ENCODE peak calls at places on chromosomes 6 and 20, in five cellular contexts. One of them, this sample, is unnamed.

GRCh38 chr20:53517146-53517545 is 76.5 kb downstream of the ZNF217 start:
- DNase-seq in dorsolateral prefrontal cortex: no peak
- DNase-seq in fibroblast of pulmonary artery: no peak
- DNase-seq in fibroblast of lung: no peak
- DNase-seq in psoas muscle: no peak
- DNase-seq in this sample: peak

GRCh38 chr20:52102559-52102958 is 89.0 kb downstream of the ZFP64 start:
- DNase-seq in psoas muscle: no peak
- DNase-seq in fibroblast of lung: no peak
- DNase-seq in fibroblast of pulmonary artery: no peak
- DNase-seq in dorsolateral prefrontal cortex: no peak
- DNase-seq in this sample: no peak

GRCh38 chr20:41553142-41553879 is 64.9 kb downstream of the CHD6 start:
- DNase-seq in dorsolateral prefrontal cortex: no peak
- DNase-seq in fibroblast of pulmonary artery: no peak
- DNase-seq in psoas muscle: no peak
- DNase-seq in fibroblast of lung: no peak
- DNase-seq in this sample: no peak

GRCh38 chr6:42627674-42628073 is 63.8 kb downstream of the UBR2 start:
- DNase-seq in dorsolateral prefrontal cortex: no peak
- DNase-seq in fibroblast of lung: peak
- DNase-seq in psoas muscle: no peak
- DNase-seq in fibroblast of pulmonary artery: peak
- DNase-seq in this sample: no peak

GRCh38 chr6:23523771-23524170 is 602.2 kb upstream of the NRSN1 start:
- DNase-seq in fibroblast of pulmonary artery: no peak
- DNase-seq in psoas muscle: no peak
- DNase-seq in dorsolateral prefrontal cortex: no peak
- DNase-seq in fibroblast of lung: no peak
- DNase-seq in this sample: no peak

GRCh38 chr20:3808141-3808479 is 12.0 kb downstream of the CDC25B start:
- DNase-seq in fibroblast of pulmonary artery: peak
- DNase-seq in dorsolateral prefrontal cortex: peak
- DNase-seq in fibroblast of lung: peak
- DNase-seq in psoas muscle: peak
- DNase-seq in this sample: peak

GRCh38 chr20:50301712-50302111 is 111.1 kb downstream of the CEBPB start:
- DNase-seq in dorsolateral prefrontal cortex: no peak
- DNase-seq in fibroblast of lung: no peak
- DNase-seq in fibroblast of pulmonary artery: no peak
- DNase-seq in psoas muscle: no peak
- DNase-seq in this sample: no peak

GRCh38 chr20:40325006-40325563 is 364.0 kb downstream of the MAFB start:
- DNase-seq in dorsolateral prefrontal cortex: no peak
- DNase-seq in fibroblast of pulmonary artery: no peak
- DNase-seq in psoas muscle: no peak
- DNase-seq in fibroblast of lung: no peak
- DNase-seq in this sample: no peak

GRCh38 chr20:16410626-16411025 is 162.6 kb downstream of the KIF16B start:
- DNase-seq in psoas muscle: no peak
- DNase-seq in fibroblast of pulmonary artery: no peak
- DNase-seq in fibroblast of lung: no peak
- DNase-seq in dorsolateral prefrontal cortex: no peak
- DNase-seq in this sample: no peak

GRCh38 chr20:41276317-41276751 is 41.2 kb downstream of the ZHX3 start:
- DNase-seq in fibroblast of lung: no peak
- DNase-seq in psoas muscle: peak
- DNase-seq in dorsolateral prefrontal cortex: no peak
- DNase-seq in fibroblast of pulmonary artery: no peak
- DNase-seq in this sample: peak

GRCh38 chr6:141291322-141291721 is 841.4 kb upstream of the GJE1 start:
- DNase-seq in dorsolateral prefrontal cortex: no peak
- DNase-seq in psoas muscle: no peak
- DNase-seq in fibroblast of lung: no peak
- DNase-seq in fibroblast of pulmonary artery: no peak
- DNase-seq in this sample: no peak

GRCh38 chr6:105607624-105608392 is 204.9 kb upstream of the PREP start:
- DNase-seq in fibroblast of lung: peak
- DNase-seq in dorsolateral prefrontal cortex: no peak
- DNase-seq in fibroblast of pulmonary artery: no peak
- DNase-seq in psoas muscle: no peak
- DNase-seq in this sample: peak

GRCh38 chr20:51162015-51162414 is 139.1 kb upstream of the KCNG1 start:
- DNase-seq in dorsolateral prefrontal cortex: no peak
- DNase-seq in psoas muscle: no peak
- DNase-seq in fibroblast of lung: no peak
- DNase-seq in fibroblast of pulmonary artery: no peak
- DNase-seq in this sample: no peak

GRCh38 chr6:109610555-109610954 is 80.4 kb downstream of the AK9 start:
- DNase-seq in fibroblast of pulmonary artery: peak
- DNase-seq in dorsolateral prefrontal cortex: no peak
- DNase-seq in fibroblast of lung: no peak
- DNase-seq in psoas muscle: no peak
- DNase-seq in this sample: peak

GRCh38 chr6:163752446-163752845 is 337.9 kb downstream of the QKI start:
- DNase-seq in dorsolateral prefrontal cortex: no peak
- DNase-seq in fibroblast of lung: no peak
- DNase-seq in psoas muscle: no peak
- DNase-seq in fibroblast of pulmonary artery: no peak
- DNase-seq in this sample: no peak

GRCh38 chr6:43434001-43434400 is 6.7 kb downstream of the ABCC10 start:
- DNase-seq in fibroblast of lung: no peak
- DNase-seq in psoas muscle: no peak
- DNase-seq in fibroblast of pulmonary artery: no peak
- DNase-seq in dorsolateral prefrontal cortex: no peak
- DNase-seq in this sample: no peak

GRCh38 chr6:108254436-108255410 is 6.1 kb downstream of the SNX3 start:
- DNase-seq in fibroblast of lung: no peak
- DNase-seq in dorsolateral prefrontal cortex: no peak
- DNase-seq in fibroblast of pulmonary artery: no peak
- DNase-seq in psoas muscle: no peak
- DNase-seq in this sample: no peak

GRCh38 chr20:56411759-56412472 is at the start of gene CASS4:
- DNase-seq in psoas muscle: no peak
- DNase-seq in fibroblast of lung: peak
- DNase-seq in dorsolateral prefrontal cortex: no peak
- DNase-seq in fibroblast of pulmonary artery: peak
- DNase-seq in this sample: peak

GRCh38 chr6:56004421-56004820 is 129.0 kb upstream of the BMP5 start:
- DNase-seq in psoas muscle: no peak
- DNase-seq in fibroblast of pulmonary artery: peak
- DNase-seq in dorsolateral prefrontal cortex: no peak
- DNase-seq in fibroblast of lung: peak
- DNase-seq in this sample: peak

GRCh38 chr6:165573671-165574070 is 89.4 kb downstream of the PDE10A start:
- DNase-seq in fibroblast of lung: peak
- DNase-seq in fibroblast of pulmonary artery: peak
- DNase-seq in psoas muscle: peak
- DNase-seq in dorsolateral prefrontal cortex: no peak
- DNase-seq in this sample: peak

GRCh38 chr6:129697788-129698187 is 12.2 kb downstream of the ARHGAP18 start:
- DNase-seq in fibroblast of pulmonary artery: no peak
- DNase-seq in dorsolateral prefrontal cortex: no peak
- DNase-seq in psoas muscle: no peak
- DNase-seq in fibroblast of lung: no peak
- DNase-seq in this sample: no peak

GRCh38 chr6:76003115-76003514 is 69.3 kb downstream of the IMPG1 start:
- DNase-seq in dorsolateral prefrontal cortex: no peak
- DNase-seq in fibroblast of pulmonary artery: no peak
- DNase-seq in fibroblast of lung: no peak
- DNase-seq in psoas muscle: no peak
- DNase-seq in this sample: no peak

GRCh38 chr6:79427721-79428120 is 109.5 kb downstream of the LCA5 start:
- DNase-seq in psoas muscle: no peak
- DNase-seq in dorsolateral prefrontal cortex: no peak
- DNase-seq in fibroblast of pulmonary artery: no peak
- DNase-seq in fibroblast of lung: no peak
- DNase-seq in this sample: no peak

GRCh38 chr6:87899499-87900147 is 148.0 kb upstream of the SPACA1 start:
- DNase-seq in dorsolateral prefrontal cortex: no peak
- DNase-seq in psoas muscle: no peak
- DNase-seq in fibroblast of lung: no peak
- DNase-seq in fibroblast of pulmonary artery: no peak
- DNase-seq in this sample: no peak

GRCh38 chr6:47180633-47181032 is 129.1 kb downstream of the TNFRSF21 start:
- DNase-seq in dorsolateral prefrontal cortex: no peak
- DNase-seq in fibroblast of lung: peak
- DNase-seq in psoas muscle: no peak
- DNase-seq in fibroblast of pulmonary artery: peak
- DNase-seq in this sample: peak

GRCh38 chr20:58500256-58500655 is 14.9 kb downstream of the APCDD1L start:
- DNase-seq in psoas muscle: no peak
- DNase-seq in fibroblast of pulmonary artery: no peak
- DNase-seq in dorsolateral prefrontal cortex: no peak
- DNase-seq in fibroblast of lung: no peak
- DNase-seq in this sample: no peak

GRCh38 chr6:113364781-113365545 is 492.2 kb upstream of the MARCKS start:
- DNase-seq in fibroblast of lung: peak
- DNase-seq in fibroblast of pulmonary artery: no peak
- DNase-seq in dorsolateral prefrontal cortex: no peak
- DNase-seq in psoas muscle: no peak
- DNase-seq in this sample: peak

GRCh38 chr20:51009303-51010042 is 13.4 kb downstream of the KCNG1 start:
- DNase-seq in dorsolateral prefrontal cortex: no peak
- DNase-seq in fibroblast of pulmonary artery: no peak
- DNase-seq in psoas muscle: no peak
- DNase-seq in fibroblast of lung: no peak
- DNase-seq in this sample: no peak

GRCh38 chr20:38973546-38974120 is 11.5 kb downstream of the DHX35 start:
- DNase-seq in fibroblast of pulmonary artery: peak
- DNase-seq in dorsolateral prefrontal cortex: no peak
- DNase-seq in psoas muscle: no peak
- DNase-seq in fibroblast of lung: peak
- DNase-seq in this sample: peak

DNA sequence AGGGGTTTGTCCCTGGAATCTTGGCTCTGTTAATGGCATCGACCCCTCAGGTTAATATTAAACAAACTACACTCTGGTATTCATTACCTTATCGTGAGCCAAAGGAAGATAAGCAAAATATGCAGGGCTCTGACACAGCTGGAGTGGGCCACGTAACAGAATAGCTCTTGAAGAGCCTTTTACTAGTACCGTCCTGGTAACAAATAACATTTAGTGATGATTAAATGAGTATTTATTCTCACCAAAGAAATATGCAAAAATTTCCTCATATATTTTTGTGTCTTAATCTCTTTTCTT is 20.1 kb upstream of the UTRN start:
- DNase-seq in psoas muscle: no peak
- DNase-seq in fibroblast of lung: peak
- DNase-seq in fibroblast of pulmonary artery: peak
- DNase-seq in dorsolateral prefrontal cortex: no peak
- DNase-seq in this sample: peak
- H3K4me3 ChIP-seq in psoas muscle: no peak
- H3K4me3 ChIP-seq in fibroblast of lung: no peak
- H3K4me3 ChIP-seq in fibroblast of pulmonary artery: peak
- H3K4me3 ChIP-seq in dorsolateral prefrontal cortex: no peak
- H3K4me3 ChIP-seq in this sample: no peak

DNA sequence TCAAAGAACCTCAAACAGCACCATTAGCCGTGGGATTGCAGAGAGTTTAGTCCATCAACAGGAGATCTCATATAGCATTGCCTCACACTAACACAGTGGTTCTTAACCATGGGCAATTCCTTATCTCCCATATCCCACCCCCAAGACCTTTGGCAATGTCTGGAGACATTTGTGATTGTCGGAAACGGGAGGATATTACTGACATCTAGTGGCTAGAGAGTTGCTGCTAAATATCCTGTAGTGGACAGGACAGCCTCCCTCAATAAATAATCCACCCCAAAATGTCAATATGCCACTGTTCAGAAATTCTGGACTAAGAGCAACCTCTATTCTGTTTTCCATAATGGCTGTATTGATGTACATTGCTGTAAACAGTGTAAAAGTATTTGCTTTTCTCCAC is 210.1 kb upstream of the CCN2 start:
- DNase-seq in dorsolateral prefrontal cortex: no peak
- DNase-seq in fibroblast of lung: peak
- DNase-seq in psoas muscle: no peak
- DNase-seq in fibroblast of pulmonary artery: peak
- DNase-seq in this sample: peak
- TF ChIP-seq CTCF in dorsolateral prefrontal cortex: peak
- TF ChIP-seq CTCF in fibroblast of lung: peak
- TF ChIP-seq CTCF in psoas muscle: peak
- TF ChIP-seq CTCF in fibroblast of pulmonary artery: peak
- TF ChIP-seq CTCF in this sample: peak

GRCh38 chr6:170437719-170438401 is 115.2 kb downstream of the PSMB1 start:
- DNase-seq in fibroblast of pulmonary artery: no peak
- DNase-seq in dorsolateral prefrontal cortex: no peak
- DNase-seq in psoas muscle: no peak
- DNase-seq in fibroblast of lung: peak
- DNase-seq in this sample: peak
- H3K4me3 ChIP-seq in fibroblast of pulmonary artery: peak
- H3K4me3 ChIP-seq in dorsolateral prefrontal cortex: peak
- H3K4me3 ChIP-seq in psoas muscle: peak
- H3K4me3 ChIP-seq in fibroblast of lung: no peak
- H3K4me3 ChIP-seq in this sample: peak

GRCh38 chr6:51843470-51844390 is 243.7 kb downstream of the PKHD1 start:
- DNase-seq in fibroblast of lung: no peak
- DNase-seq in psoas muscle: no peak
- DNase-seq in dorsolateral prefrontal cortex: no peak
- DNase-seq in fibroblast of pulmonary artery: no peak
- DNase-seq in this sample: no peak

GRCh38 chr6:51846531-51846930 is 240.9 kb downstream of the PKHD1 start:
- DNase-seq in fibroblast of pulmonary artery: no peak
- DNase-seq in dorsolateral prefrontal cortex: no peak
- DNase-seq in psoas muscle: no peak
- DNase-seq in fibroblast of lung: no peak
- DNase-seq in this sample: no peak

GRCh38 chr6:51842487-51843469 is 244.6 kb downstream of the PKHD1 start:
- DNase-seq in psoas muscle: no peak
- DNase-seq in dorsolateral prefrontal cortex: peak
- DNase-seq in fibroblast of lung: no peak
- DNase-seq in fibroblast of pulmonary artery: no peak
- DNase-seq in this sample: no peak

GRCh38 chr6:51842066-51842465 is 245.3 kb downstream of the PKHD1 start:
- DNase-seq in dorsolateral prefrontal cortex: no peak
- DNase-seq in psoas muscle: no peak
- DNase-seq in fibroblast of pulmonary artery: no peak
- DNase-seq in fibroblast of lung: no peak
- DNase-seq in this sample: no peak

GRCh38 chr6:51844391-51844735 is 243.1 kb downstream of the PKHD1 start:
- DNase-seq in fibroblast of lung: no peak
- DNase-seq in dorsolateral prefrontal cortex: no peak
- DNase-seq in fibroblast of pulmonary artery: no peak
- DNase-seq in psoas muscle: no peak
- DNase-seq in this sample: no peak
- TF ChIP-seq CTCF in fibroblast of lung: no peak
- TF ChIP-seq CTCF in dorsolateral prefrontal cortex: no peak
- TF ChIP-seq CTCF in fibroblast of pulmonary artery: no peak
- TF ChIP-seq CTCF in psoas muscle: no peak
- TF ChIP-seq CTCF in this sample: no peak